ENCODE peak calls at places on chromosomes 16 and 17, in seven cellular contexts. Y, D, W, M, I, J and B are unnamed samples.
A peak's percentile ranks its signal among the peaks of the same experiment; 100 is the strongest.

GRCh38 chr16:58733248-58733670 is 857 bp downstream of the GOT2 start:
- DNase-seq in M (peak; percentile 39), I (no peak), Y (no peak), W (peak; percentile 10), J (no peak), D (peak; percentile 5), B (no peak)

GRCh38 chr17:19645608-19646250 is 2.8 kb upstream of the ALDH3A2 start:
- DNase-seq in W (peak; percentile 70), D (no peak), I (no peak), Y (peak; percentile 13), J (peak; percentile 52), M (no peak), B (no peak)

GRCh38 chr16:85447657-85448313 is 165.3 kb upstream of the GSE1 start:
- DNase-seq in M (no peak), Y (no peak), W (no peak), I (no peak), J (no peak), D (no peak), B (no peak)

GRCh38 chr16:28181557-28181914 is 30.2 kb downstream of the XPO6 start:
- DNase-seq in M (peak; percentile 81), Y (no peak), W (no peak), D (peak; percentile 97), J (no peak), I (no peak), B (no peak)

GRCh38 chr17:31072186-31072585 is 22.6 kb upstream of the NF1 start:
- DNase-seq in D (peak; percentile 56), I (no peak), M (peak; percentile 60), Y (no peak), W (no peak), J (no peak), B (no peak)

GRCh38 chr16:60217787-60218186 is 1483.7 kb upstream of the GOT2 start:
- DNase-seq in M (no peak), W (no peak), D (no peak), I (no peak), J (no peak), Y (no peak), B (no peak)

GRCh38 chr17:2068589-2069051 is 13.7 kb downstream of the HIC1 start:
- DNase-seq in D (peak; percentile 90), M (no peak), W (no peak), I (no peak), J (no peak), Y (no peak), B (no peak)

GRCh38 chr17:36004604-36005003 is 3.3 kb upstream of the CCL15 start:
- DNase-seq in J (no peak), M (no peak), D (no peak), W (no peak), Y (no peak), I (no peak), B (no peak)

GRCh38 chr17:82367724-82368524 is 3.6 kb upstream of the UTS2R start:
- DNase-seq in Y (no peak), J (no peak), D (peak; percentile 11), I (no peak), W (no peak), M (no peak), B (no peak)

GRCh38 chr17:14904406-14904805 is 360.7 kb downstream of the PMP22 start:
- DNase-seq in M (no peak), J (no peak), Y (no peak), W (no peak), I (no peak), D (peak; percentile 54), B (no peak)

GRCh38 chr17:68491864-68492263 is 20.4 kb upstream of the PRKAR1A start:
- DNase-seq in D (no peak), I (no peak), W (peak; percentile 45), M (no peak), J (no peak), Y (no peak), B (no peak)

GRCh38 chr17:32551186-32551955 is 64.6 kb downstream of the CDK5R1 start:
- DNase-seq in I (no peak), Y (no peak), J (no peak), M (peak; percentile 59), W (no peak), D (peak; percentile 50), B (no peak)

GRCh38 chr16:64892843-64893242 is 229.0 kb downstream of the CDH11 start:
- DNase-seq in M (peak; percentile 81), Y (no peak), W (no peak), J (no peak), I (no peak), D (peak; percentile 93), B (no peak)

GRCh38 chr16:79210629-79211028 is 389.9 kb downstream of the MAF start:
- DNase-seq in W (no peak), I (no peak), Y (no peak), J (no peak), D (no peak), M (no peak), B (no peak)

GRCh38 chr16:5025171-5025632 is 8.5 kb downstream of the NAGPA start:
- DNase-seq in J (peak; percentile 76), W (peak; percentile 34), Y (no peak), D (no peak), I (no peak), M (no peak), B (no peak)

GRCh38 chr16:54846761-54847160 is 83.9 kb upstream of the IRX5 start:
- DNase-seq in W (no peak), D (no peak), I (no peak), Y (no peak), J (no peak), M (no peak), B (no peak)

GRCh38 chr17:9244066-9245052 is 223.0 kb downstream of the NTN1 start:
- DNase-seq in J (no peak), Y (no peak), W (peak; percentile 59), I (no peak), M (peak; percentile 75), D (peak; percentile 88), B (no peak)

GRCh38 chr16:86761117-86761971 is 183.0 kb downstream of the FOXL1 start:
- DNase-seq in W (peak; percentile 32), M (peak; percentile 85), Y (peak; percentile 21), J (peak; percentile 7), I (peak; percentile 70), D (peak; percentile 68), B (no peak)

GRCh38 chr16:10752843-10753523 is 9.3 kb downstream of the NUBP1 start:
- DNase-seq in W (peak; percentile 55), I (peak; percentile 74), Y (no peak), M (no peak), D (no peak), J (peak; percentile 41), B (peak; percentile 72)

GRCh38 chr17:63843387-63844292 is 1.2 kb upstream of the SMARCD2 start:
- DNase-seq in Y (no peak), D (peak; percentile 70), M (peak; percentile 78), W (peak; percentile 45), J (no peak), I (peak; percentile 77), B (peak; percentile 35)

GRCh38 chr17:6627019-6627418 is 13.5 kb downstream of the KIAA0753 start:
- DNase-seq in W (no peak), I (no peak), M (peak; percentile 30), Y (no peak), J (no peak), D (peak; percentile 53), B (no peak)

GRCh38 chr17:82277851-82278250 is 4.4 kb upstream of the CSNK1D start:
- DNase-seq in J (no peak), Y (no peak), M (no peak), I (no peak), W (no peak), D (no peak), B (no peak)

GRCh38 chr17:77214743-77215142 is 74.0 kb downstream of the SEC14L1 start:
- DNase-seq in M (peak; percentile 33), J (peak; percentile 49), W (peak; percentile 40), D (peak; percentile 31), Y (no peak), I (no peak), B (no peak)

GRCh38 chr17:61863801-61864126 is 436 bp upstream of the BRIP1 start:
- DNase-seq in M (no peak), D (no peak), I (no peak), J (no peak), Y (no peak), W (no peak), B (no peak)

GRCh38 chr17:43881176-43881575 is 26.2 kb downstream of the MPP2 start:
- DNase-seq in D (no peak), Y (no peak), J (no peak), W (no peak), M (no peak), I (no peak), B (no peak)

GRCh38 chr16:75097941-75098897 is 18.4 kb downstream of the LDHD start:
- DNase-seq in W (no peak), I (no peak), D (no peak), J (no peak), M (no peak), Y (peak; percentile 53), B (no peak)

GRCh38 chr17:49327835-49328784 is 33.9 kb downstream of the ZNF652 start:
- DNase-seq in J (no peak), D (peak; percentile 9), W (no peak), I (no peak), M (no peak), Y (no peak), B (no peak)

GRCh38 chr16:77043076-77043475 is 147.9 kb upstream of the MON1B start:
- DNase-seq in Y (no peak), M (no peak), I (no peak), D (no peak), W (no peak), J (no peak), B (no peak)

GRCh38 chr17:74686761-74687160 is 26.0 kb downstream of the CD300LF start:
- DNase-seq in W (no peak), I (no peak), D (no peak), M (no peak), J (no peak), Y (no peak), B (no peak)

GRCh38 chr17:79658811-79659207 is 48.0 kb upstream of the RBFOX3 start:
- DNase-seq in I (peak; percentile 46), W (peak; percentile 26), D (peak; percentile 21), M (no peak), Y (no peak), J (no peak), B (no peak)

GRCh38 chr16:82585675-82586074 is 41.1 kb upstream of the CDH13 start:
- DNase-seq in M (no peak), D (peak; percentile 88), Y (no peak), J (no peak), W (no peak), I (no peak), B (no peak)

GRCh38 chr16:74480150-74481029 is 59.1 kb upstream of the CLEC18B start:
- DNase-seq in I (no peak), W (peak; percentile 86), D (no peak), Y (no peak), J (no peak), M (peak; percentile 75), B (no peak)